ENCODE peak calls at places on chromosomes 5 and 9, in six cellular contexts. One of them, this sample, is unnamed.

GRCh38 chr9:128203024-128203841 is at the start of gene DNM1:
- DNase-seq in Calu3: peak
- DNase-seq in AG20443: peak
- DNase-seq in T1000: peak
- DNase-seq in cardiac fibroblast: peak
- DNase-seq in dermis blood vessel endothelial cell: peak
- DNase-seq in this sample: peak

GRCh38 chr9:69937830-69938535 is 105.7 kb upstream of the MAMDC2 start:
- DNase-seq in Calu3: no peak
- DNase-seq in AG20443: no peak
- DNase-seq in T1000: no peak
- DNase-seq in dermis blood vessel endothelial cell: no peak
- DNase-seq in cardiac fibroblast: no peak
- DNase-seq in this sample: no peak

GRCh38 chr5:151150484-151151262 is 6.9 kb downstream of the ANXA6 start:
- DNase-seq in Calu3: no peak
- DNase-seq in cardiac fibroblast: peak
- DNase-seq in AG20443: peak
- DNase-seq in T1000: no peak
- DNase-seq in dermis blood vessel endothelial cell: peak
- DNase-seq in this sample: no peak

GRCh38 chr5:175385691-175386360 is 58.2 kb downstream of the DRD1 start:
- DNase-seq in Calu3: no peak
- DNase-seq in cardiac fibroblast: no peak
- DNase-seq in dermis blood vessel endothelial cell: no peak
- DNase-seq in T1000: no peak
- DNase-seq in AG20443: no peak
- DNase-seq in this sample: no peak

GRCh38 chr9:127785023-127785932 is 556 bp upstream of the CDK9 start:
- DNase-seq in Calu3: peak
- DNase-seq in dermis blood vessel endothelial cell: peak
- DNase-seq in AG20443: peak
- DNase-seq in T1000: peak
- DNase-seq in cardiac fibroblast: peak
- DNase-seq in this sample: peak

GRCh38 chr5:135308245-135308644 is 90.8 kb downstream of the MACROH2A1 start:
- DNase-seq in T1000: no peak
- DNase-seq in AG20443: peak
- DNase-seq in Calu3: no peak
- DNase-seq in dermis blood vessel endothelial cell: no peak
- DNase-seq in cardiac fibroblast: peak
- DNase-seq in this sample: peak

GRCh38 chr5:73327908-73328455 is 120.6 kb downstream of the FOXD1 start:
- DNase-seq in dermis blood vessel endothelial cell: no peak
- DNase-seq in T1000: peak
- DNase-seq in cardiac fibroblast: peak
- DNase-seq in Calu3: no peak
- DNase-seq in AG20443: peak
- DNase-seq in this sample: peak

GRCh38 chr5:138874771-138875628 is at the start of gene LRRTM2:
- DNase-seq in dermis blood vessel endothelial cell: peak
- DNase-seq in T1000: no peak
- DNase-seq in AG20443: peak
- DNase-seq in Calu3: no peak
- DNase-seq in cardiac fibroblast: peak
- DNase-seq in this sample: no peak

GRCh38 chr5:116035123-116035522 is 2.9 kb downstream of the ARL14EPL start:
- DNase-seq in AG20443: no peak
- DNase-seq in Calu3: no peak
- DNase-seq in dermis blood vessel endothelial cell: no peak
- DNase-seq in cardiac fibroblast: peak
- DNase-seq in T1000: no peak
- DNase-seq in this sample: no peak

GRCh38 chr5:77400645-77401044 is 91.5 kb downstream of the WDR41 start:
- DNase-seq in Calu3: no peak
- DNase-seq in AG20443: peak
- DNase-seq in T1000: no peak
- DNase-seq in dermis blood vessel endothelial cell: no peak
- DNase-seq in cardiac fibroblast: no peak
- DNase-seq in this sample: no peak

GRCh38 chr5:99543841-99544240 is 615.0 kb upstream of the CHD1 start:
- DNase-seq in dermis blood vessel endothelial cell: no peak
- DNase-seq in AG20443: no peak
- DNase-seq in Calu3: no peak
- DNase-seq in T1000: no peak
- DNase-seq in cardiac fibroblast: peak
- DNase-seq in this sample: no peak

GRCh38 chr9:113742471-113742870 is 133.6 kb upstream of the ZNF618 start:
- DNase-seq in T1000: no peak
- DNase-seq in dermis blood vessel endothelial cell: no peak
- DNase-seq in Calu3: no peak
- DNase-seq in AG20443: no peak
- DNase-seq in cardiac fibroblast: no peak
- DNase-seq in this sample: no peak

GRCh38 chr5:98201006-98201620 is 572.4 kb upstream of the RGMB start:
- DNase-seq in AG20443: no peak
- DNase-seq in T1000: no peak
- DNase-seq in dermis blood vessel endothelial cell: no peak
- DNase-seq in Calu3: no peak
- DNase-seq in cardiac fibroblast: no peak
- DNase-seq in this sample: no peak

GRCh38 chr5:61329729-61330128 is 2.3 kb upstream of the ZSWIM6 start:
- DNase-seq in Calu3: no peak
- DNase-seq in cardiac fibroblast: peak
- DNase-seq in T1000: no peak
- DNase-seq in AG20443: no peak
- DNase-seq in dermis blood vessel endothelial cell: peak
- DNase-seq in this sample: peak

GRCh38 chr5:31530541-31531265 is 1.2 kb downstream of the DROSHA start:
- DNase-seq in Calu3: no peak
- DNase-seq in cardiac fibroblast: peak
- DNase-seq in AG20443: no peak
- DNase-seq in dermis blood vessel endothelial cell: no peak
- DNase-seq in T1000: no peak
- DNase-seq in this sample: no peak

GRCh38 chr9:37229882-37230482 is 109.6 kb downstream of the ZCCHC7 start:
- DNase-seq in AG20443: no peak
- DNase-seq in T1000: no peak
- DNase-seq in dermis blood vessel endothelial cell: peak
- DNase-seq in cardiac fibroblast: peak
- DNase-seq in Calu3: no peak
- DNase-seq in this sample: peak

GRCh38 chr9:113011911-113012381 is at the start of gene ZNF883:
- DNase-seq in T1000: no peak
- DNase-seq in dermis blood vessel endothelial cell: peak
- DNase-seq in Calu3: peak
- DNase-seq in AG20443: peak
- DNase-seq in cardiac fibroblast: peak
- DNase-seq in this sample: no peak

GRCh38 chr9:116361558-116361957 is 208.0 kb downstream of the PAPPA start:
- DNase-seq in cardiac fibroblast: no peak
- DNase-seq in T1000: no peak
- DNase-seq in AG20443: no peak
- DNase-seq in dermis blood vessel endothelial cell: no peak
- DNase-seq in Calu3: no peak
- DNase-seq in this sample: no peak

GRCh38 chr5:132180134-132180745 is 47.4 kb downstream of the P4HA2 start:
- DNase-seq in T1000: peak
- DNase-seq in Calu3: peak
- DNase-seq in cardiac fibroblast: peak
- DNase-seq in AG20443: peak
- DNase-seq in dermis blood vessel endothelial cell: peak
- DNase-seq in this sample: peak

This sample was measured in SW480.